ENCODE peak calls at places on chromosome 11, in eight cellular contexts. Z, A, T, X, G, F, P and H are unnamed samples.
A peak's percentile ranks its signal among the peaks of the same experiment; 100 is the strongest.

GRCh38 chr11:24312464-24313238 is 184.2 kb upstream of the LUZP2 start:
- DNase-seq in P (no peak), F (no peak), T (no peak), Z (no peak), G (no peak), X (no peak), A (peak; percentile 92), H (no peak)

GRCh38 chr11:94656968-94657367 is 89.8 kb downstream of the PIWIL4 start:
- DNase-seq in P (no peak), F (no peak), X (no peak), T (no peak), A (no peak), Z (no peak), G (no peak), H (no peak)

GRCh38 chr11:68269414-68270081 is 2.2 kb downstream of the C11orf24 start:
- DNase-seq in Z (no peak), F (no peak), P (no peak), X (no peak), A (peak; percentile 87), T (no peak), G (peak; percentile 5), H (peak; percentile 66)

GRCh38 chr11:13691296-13691899 is 22.9 kb downstream of the FAR1 start:
- DNase-seq in A (no peak), T (no peak), P (no peak), F (no peak), X (no peak), Z (no peak), G (no peak), H (peak; percentile 12)

GRCh38 chr11:7924526-7924925 is 6.5 kb downstream of the OR10A6 start:
- DNase-seq in A (no peak), X (no peak), F (no peak), T (no peak), P (peak; percentile 32), Z (no peak), G (no peak), H (no peak)

GRCh38 chr11:126134461-126135155 is 71.9 kb upstream of the CDON start:
- DNase-seq in P (no peak), X (no peak), T (no peak), F (no peak), A (no peak), G (no peak), Z (no peak), H (no peak)

GRCh38 chr11:132920391-132921095 is 611.8 kb downstream of the OPCML start:
- DNase-seq in A (no peak), X (no peak), T (no peak), F (no peak), Z (no peak), P (no peak), G (no peak), H (no peak)

GRCh38 chr11:99325807-99326206 is 305.1 kb downstream of the CNTN5 start:
- DNase-seq in A (peak; percentile 87), T (no peak), Z (peak; percentile 2), P (no peak), X (no peak), G (no peak), F (no peak), H (peak; percentile 57)

GRCh38 chr11:86174101-86175046 is 70.2 kb upstream of the EED start:
- DNase-seq in F (no peak), X (no peak), Z (no peak), G (peak; percentile 64), P (peak; percentile 60), T (peak; percentile 86), A (peak; percentile 96), H (peak; percentile 100)

GRCh38 chr11:7577883-7578242 is 64.1 kb downstream of the PPFIBP2 start:
- DNase-seq in X (no peak), T (no peak), G (no peak), F (no peak), P (no peak), A (peak; percentile 15), Z (no peak), H (peak; percentile 64)

GRCh38 chr11:124716596-124716995 is 23.1 kb upstream of the NRGN start:
- DNase-seq in Z (no peak), T (no peak), P (no peak), A (no peak), G (no peak), X (no peak), F (no peak), H (peak; percentile 43)

GRCh38 chr11:113105584-113105983 is 144.4 kb downstream of the NCAM1 start:
- DNase-seq in X (no peak), P (no peak), F (no peak), Z (no peak), T (no peak), A (no peak), G (no peak), H (no peak)

GRCh38 chr11:115599125-115599524 is 94.9 kb upstream of the CADM1 start:
- DNase-seq in X (no peak), G (no peak), Z (no peak), P (no peak), T (no peak), A (no peak), F (no peak), H (no peak)

GRCh38 chr11:10918275-10918674 is 60.4 kb upstream of the ZBED5 start:
- DNase-seq in T (no peak), F (no peak), X (no peak), G (no peak), P (no peak), Z (no peak), A (no peak), H (no peak)

GRCh38 chr11:57417056-57417455 is 9.9 kb downstream of the SLC43A3 start:
- DNase-seq in F (no peak), X (no peak), T (peak; percentile 61), P (no peak), G (peak; percentile 38), Z (no peak), A (no peak), H (peak; percentile 90)

GRCh38 chr11:118485273-118485672 is 42.0 kb upstream of the TTC36 start:
- DNase-seq in G (no peak), P (no peak), F (no peak), A (no peak), X (no peak), T (no peak), Z (peak; percentile 21), H (no peak)

GRCh38 chr11:125390949-125391348 is 105.1 kb downstream of the FEZ1 start:
- DNase-seq in P (no peak), X (no peak), Z (no peak), T (no peak), F (no peak), G (no peak), A (no peak), H (peak; percentile 94)

GRCh38 chr11:85800595-85801342 is 10.2 kb downstream of the SYTL2 start:
- DNase-seq in G (no peak), F (no peak), T (no peak), A (no peak), X (no peak), Z (no peak), P (no peak), H (no peak)

GRCh38 chr11:86999859-87000753 is 37.6 kb upstream of the TMEM135 start:
- DNase-seq in P (no peak), T (no peak), G (no peak), Z (no peak), X (peak; percentile 98), A (peak; percentile 22), F (no peak), H (peak; percentile 73)

GRCh38 chr11:31968774-31969433 is 122.0 kb upstream of the RCN1 start:
- DNase-seq in Z (no peak), G (no peak), T (no peak), X (no peak), F (no peak), A (peak; percentile 85), P (no peak), H (peak; percentile 83)

GRCh38 chr11:16301462-16301861 is 54.9 kb downstream of the SOX6 start:
- DNase-seq in P (no peak), Z (no peak), X (no peak), G (no peak), F (no peak), T (no peak), A (no peak), H (no peak)

GRCh38 chr11:46906596-46906995 is 11.8 kb downstream of the LRP4 start:
- DNase-seq in P (no peak), G (no peak), T (no peak), A (peak; percentile 32), X (no peak), Z (no peak), F (no peak), H (peak; percentile 41)

GRCh38 chr11:14542384-14542783 is 22.2 kb upstream of the PSMA1 start:
- DNase-seq in T (no peak), P (no peak), A (no peak), X (no peak), F (no peak), G (no peak), Z (no peak), H (no peak)

GRCh38 chr11:27242591-27242990 is 120.4 kb downstream of the CCDC34 start:
- DNase-seq in X (no peak), T (no peak), A (peak; percentile 59), Z (no peak), G (no peak), F (no peak), P (no peak), H (peak; percentile 63)

DNA sequence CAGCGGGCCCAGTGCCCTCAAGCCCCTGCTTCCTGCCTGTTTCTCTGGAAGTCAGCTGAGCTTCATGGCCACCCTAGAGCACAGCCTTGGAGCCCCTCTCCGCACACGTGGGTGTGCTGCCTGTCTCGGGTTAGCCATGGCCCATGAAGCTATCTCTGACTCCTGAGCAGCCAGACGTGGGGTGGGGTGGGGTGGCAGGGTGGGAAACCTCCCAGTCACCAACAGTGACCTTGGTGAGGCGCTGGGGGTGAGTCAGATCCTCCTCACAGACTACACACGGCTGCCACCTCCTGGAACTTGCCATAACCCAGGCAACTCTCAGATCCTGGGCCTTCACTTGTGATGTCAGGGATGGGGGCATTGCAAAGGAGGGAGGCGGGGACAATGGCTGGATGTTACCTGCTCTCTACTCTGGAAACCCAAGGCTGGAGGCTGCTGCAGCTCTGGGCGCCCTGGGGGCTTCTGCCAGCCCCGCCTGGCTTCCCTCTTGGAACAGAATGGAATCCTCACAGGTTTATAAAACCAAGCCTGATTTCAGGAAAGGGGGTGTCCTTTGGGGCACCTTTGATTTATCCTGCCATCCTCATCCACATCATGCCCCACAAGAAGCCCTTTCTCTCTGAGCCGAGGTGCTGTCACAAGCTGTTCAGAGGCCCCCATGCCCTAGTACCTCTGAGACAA is 88.4 kb downstream of the SNX19 start:
- DNase-seq in F (no peak), T (peak; percentile 70), A (peak; percentile 85), X (no peak), Z (peak; percentile 69), P (peak; percentile 60), G (peak; percentile 63), H (peak; percentile 84)
- TF ChIP-seq CTCF in F (no peak), T (peak; percentile 30), A (peak; percentile 86), X (peak; percentile 53), Z (peak; percentile 62), P (peak; percentile 53), G (peak; percentile 63), H (peak; percentile 76)

GRCh38 chr11:127675602-127676001 is 675.0 kb upstream of the KIRREL3 start:
- DNase-seq in X (no peak), P (peak; percentile 23), Z (no peak), F (no peak), T (no peak), A (no peak), G (no peak), H (no peak)
- TF ChIP-seq CTCF in X (no peak), P (no peak), Z (no peak), F (no peak), T (no peak), A (no peak), G (no peak), H (no peak)

GRCh38 chr11:2298795-2299747 is 2.6 kb downstream of the C11orf21 start:
- DNase-seq in T (no peak), Z (peak; percentile 57), P (peak; percentile 44), G (peak; percentile 4), F (peak; percentile 60), X (no peak), A (no peak), H (no peak)
- TF ChIP-seq CTCF in T (no peak), Z (peak; percentile 45), P (peak; percentile 58), G (peak; percentile 41), F (no peak), X (peak; percentile 68), A (peak; percentile 50), H (peak; percentile 13)

GRCh38 chr11:64659417-64660144 is 63.4 kb downstream of the NRXN2 start:
- DNase-seq in F (no peak), G (no peak), A (peak; percentile 87), T (no peak), Z (peak; percentile 64), X (no peak), P (no peak), H (peak; percentile 75)
- TF ChIP-seq CTCF in F (no peak), G (no peak), A (no peak), T (no peak), Z (no peak), X (no peak), P (no peak), H (no peak)